ENCODE peak calls at places on chromosome 17, in five cellular contexts. F, N, Q, Y and G are unnamed samples.

GRCh38 chr17:16952401-16952800 is 19.5 kb downstream of the TNFRSF13B start:
- DNase-seq in F (no peak), N (no peak), Q (no peak), Y (no peak), G (no peak)

GRCh38 chr17:68184141-68184571 is 63.7 kb upstream of the AMZ2 start:
- DNase-seq in F (no peak), N (no peak), Q (peak), Y (no peak), G (no peak)

GRCh38 chr17:18377437-18378204 is at the start of gene EVPLL:
- DNase-seq in F (peak), N (no peak), Q (no peak), Y (peak), G (peak)

GRCh38 chr17:7293821-7294613 is 422 bp downstream of the YBX2 start:
- DNase-seq in F (no peak), N (peak), Q (peak), Y (no peak), G (peak)

GRCh38 chr17:29158096-29158495 is 22.1 kb downstream of the MYO18A start:
- DNase-seq in F (no peak), N (no peak), Q (no peak), Y (no peak), G (no peak)

GRCh38 chr17:74466785-74467158 is 338 bp downstream of the CD300A start:
- DNase-seq in F (no peak), N (no peak), Q (no peak), Y (no peak), G (no peak)

GRCh38 chr17:14942511-14943185 is 322.5 kb downstream of the PMP22 start:
- DNase-seq in F (peak), N (no peak), Q (no peak), Y (no peak), G (no peak)

GRCh38 chr17:49227436-49228261 is 2.9 kb downstream of the PHOSPHO1 start:
- DNase-seq in F (peak), N (peak), Q (peak), Y (peak), G (peak)

GRCh38 chr17:78557598-78558039 is 19.6 kb downstream of the DNAH17 start:
- DNase-seq in F (peak), N (no peak), Q (no peak), Y (no peak), G (no peak)

GRCh38 chr17:27701963-27702362 is 71.0 kb downstream of the LGALS9 start:
- DNase-seq in F (no peak), N (no peak), Q (no peak), Y (no peak), G (no peak)

GRCh38 chr17:45981306-45981705 is 17.7 kb upstream of the STH start:
- DNase-seq in F (no peak), N (no peak), Q (no peak), Y (no peak), G (no peak)

GRCh38 chr17:14058051-14058450 is 11.3 kb upstream of the COX10 start:
- DNase-seq in F (peak), N (no peak), Q (no peak), Y (no peak), G (no peak)

GRCh38 chr17:28392491-28392890 is 13.5 kb downstream of the SLC46A1 start:
- DNase-seq in F (no peak), N (no peak), Q (no peak), Y (no peak), G (no peak)

GRCh38 chr17:78905111-78905510 is 2.1 kb upstream of the CEP295NL start:
- DNase-seq in F (no peak), N (no peak), Q (no peak), Y (no peak), G (no peak)

GRCh38 chr17:53626286-53626685 is 196.4 kb upstream of the KIF2B start:
- DNase-seq in F (peak), N (no peak), Q (no peak), Y (no peak), G (no peak)

GRCh38 chr17:50056961-50057330 is 1.0 kb downstream of the ITGA3 start:
- DNase-seq in F (peak), N (no peak), Q (peak), Y (no peak), G (no peak)